ENCODE peak calls at places on chromosomes 12 and 14, in six cellular contexts. W is IMR-90, S is adrenal gland, U is Panc1, V is GM06990, Z is ovary. T is an unnamed sample.
A peak's percentile ranks its signal among the peaks of the same experiment; 100 is the strongest.

GRCh38 chr12:2796187-2796663 is 1.5 kb downstream of the FKBP4 start:
- DNase-seq in S (no peak), W (no peak), V (no peak), U (no peak), Z (no peak), T (no peak)

GRCh38 chr14:52683985-52684520 is 11.3 kb downstream of the ERO1A start:
- DNase-seq in V (no peak), Z (no peak), U (no peak), W (no peak), S (no peak), T (no peak)

GRCh38 chr12:85509857-85510256 is 229.8 kb downstream of the ALX1 start:
- DNase-seq in Z (no peak), W (no peak), U (no peak), V (no peak), S (no peak), T (no peak)

GRCh38 chr12:123034865-123035264 is 54.4 kb downstream of the ARL6IP4 start:
- DNase-seq in S (no peak), V (no peak), U (peak; percentile 47), W (peak; percentile 82), Z (no peak), T (no peak)

GRCh38 chr14:74521756-74522155 is 28.2 kb downstream of the ISCA2 start:
- DNase-seq in S (no peak), W (no peak), U (no peak), V (no peak), Z (no peak), T (no peak)

GRCh38 chr14:92012121-92012748 is 27.6 kb downstream of the TRIP11 start:
- DNase-seq in U (no peak), S (no peak), Z (no peak), W (no peak), V (no peak), T (no peak)

GRCh38 chr14:95915326-95915725 is 38.7 kb downstream of the TUNAR start:
- DNase-seq in W (no peak), Z (no peak), S (no peak), U (no peak), V (no peak), T (no peak)

GRCh38 chr14:101761881-101762529 is 496 bp downstream of the PPP2R5C start:
- DNase-seq in Z (peak; percentile 58), U (no peak), W (no peak), V (peak; percentile 48), S (peak; percentile 57), T (no peak)

GRCh38 chr14:100881211-100882025 is 22.1 kb downstream of the RTL1 start:
- DNase-seq in V (no peak), W (no peak), U (no peak), Z (no peak), S (no peak), T (no peak)

GRCh38 chr14:99035712-99036593 is 236.0 kb downstream of the BCL11B start:
- DNase-seq in S (peak; percentile 79), V (no peak), U (no peak), Z (peak; percentile 79), W (peak; percentile 43), T (no peak)

GRCh38 chr14:26775765-26776577 is 178.1 kb upstream of the NOVA1 start:
- DNase-seq in Z (no peak), U (peak; percentile 61), W (peak; percentile 36), S (no peak), V (no peak), T (no peak)

GRCh38 chr14:73996731-73997107 is 22.4 kb downstream of the ENTPD5 start:
- DNase-seq in U (no peak), S (no peak), Z (no peak), W (no peak), V (no peak), T (no peak)

GRCh38 chr12:123916729-123917128 is 55.9 kb downstream of the CCDC92 start:
- DNase-seq in Z (no peak), V (no peak), U (no peak), S (no peak), W (peak; percentile 27), T (no peak)

DNA sequence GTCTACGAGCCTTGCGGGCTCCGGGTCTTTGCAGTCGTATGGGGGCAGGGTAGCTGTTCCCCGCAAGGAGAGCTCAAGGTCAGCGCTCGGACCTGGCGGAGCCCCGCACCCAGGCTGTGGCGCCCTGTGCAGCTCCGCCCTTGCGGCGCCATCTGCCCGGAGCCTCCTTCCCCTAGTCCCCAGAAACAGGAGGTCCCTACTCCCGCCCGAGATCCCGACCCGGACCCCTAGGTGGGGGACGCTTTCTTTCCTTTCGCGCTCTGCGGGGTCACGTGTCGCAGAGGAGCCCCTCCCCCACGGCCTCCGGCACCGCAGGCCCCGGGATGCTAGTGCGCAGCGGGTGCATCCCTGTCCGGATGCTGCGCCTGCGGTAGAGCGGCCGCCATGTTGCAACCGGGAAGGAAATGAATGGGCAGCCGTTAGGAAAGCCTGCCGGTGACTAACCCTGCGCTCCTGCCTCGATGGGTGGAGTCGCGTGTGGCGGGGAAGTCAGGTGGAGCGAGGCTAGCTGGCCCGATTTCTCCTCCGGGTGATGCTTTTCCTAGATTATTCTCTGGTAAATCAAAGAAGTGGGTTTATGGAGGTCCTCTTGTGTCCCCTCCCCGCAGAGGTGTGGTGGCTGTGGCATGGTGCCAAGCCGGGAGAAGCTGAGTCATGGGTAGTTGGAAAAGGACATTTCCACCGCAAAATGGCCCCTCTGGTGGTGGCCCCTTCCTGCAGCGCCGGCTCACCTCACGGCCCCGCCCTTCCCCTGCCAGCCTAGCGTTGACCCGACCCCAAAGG is 788 bp downstream of the GAPDH start:
- DNase-seq in U (no peak), S (peak; percentile 90), W (peak; percentile 69), V (peak; percentile 83), Z (peak; percentile 83), T (no peak)
- TF ChIP-seq CTCF in U (no peak), S (peak; percentile 17), W (no peak), V (no peak), Z (no peak), T (no peak)

DNA sequence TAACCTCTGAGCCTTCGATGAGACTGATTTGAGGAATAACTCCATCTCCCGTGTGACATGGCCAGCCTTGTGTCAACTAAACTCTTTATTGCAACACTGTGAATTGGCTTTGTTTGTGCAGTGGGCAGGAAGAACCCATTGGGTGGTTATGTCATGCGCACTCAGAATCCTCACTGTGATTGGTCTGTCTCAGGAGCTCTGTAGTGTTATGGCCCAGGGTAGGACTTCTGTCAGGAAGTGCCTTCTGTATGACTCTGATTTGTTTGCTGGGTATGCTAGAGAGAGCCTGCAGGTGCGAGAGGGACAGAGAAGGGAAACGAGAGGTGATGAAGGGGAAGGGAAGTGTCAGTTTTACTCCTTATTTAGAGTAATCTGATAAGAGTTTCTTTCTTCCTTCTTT is 71.5 kb upstream of the DCD start:
- DNase-seq in W (no peak), Z (no peak), U (no peak), V (no peak), S (no peak), T (no peak)
- H3K4me3 ChIP-seq in W (no peak overlapping the region), Z (no peak overlapping the region), U (no peak overlapping the region), V (no peak overlapping the region), S (no peak overlapping the region), T (no peak overlapping the region)

GRCh38 chr12:63069860-63070617 is 81.0 kb downstream of the AVPR1A start:
- DNase-seq in U (no peak), W (no peak), Z (no peak), S (no peak), V (no peak), T (no peak)

GRCh38 chr12:63066782-63067181 is 84.2 kb downstream of the AVPR1A start:
- DNase-seq in U (no peak), S (no peak), Z (no peak), V (no peak), W (no peak), T (no peak)

GRCh38 chr12:63066136-63066535 is 84.9 kb downstream of the AVPR1A start:
- DNase-seq in U (no peak), V (no peak), Z (no peak), S (no peak), W (no peak), T (no peak)

GRCh38 chr12:63070709-63071108 is 80.3 kb downstream of the AVPR1A start:
- DNase-seq in S (no peak), Z (no peak), U (no peak), V (no peak), W (no peak), T (no peak)

DNA sequence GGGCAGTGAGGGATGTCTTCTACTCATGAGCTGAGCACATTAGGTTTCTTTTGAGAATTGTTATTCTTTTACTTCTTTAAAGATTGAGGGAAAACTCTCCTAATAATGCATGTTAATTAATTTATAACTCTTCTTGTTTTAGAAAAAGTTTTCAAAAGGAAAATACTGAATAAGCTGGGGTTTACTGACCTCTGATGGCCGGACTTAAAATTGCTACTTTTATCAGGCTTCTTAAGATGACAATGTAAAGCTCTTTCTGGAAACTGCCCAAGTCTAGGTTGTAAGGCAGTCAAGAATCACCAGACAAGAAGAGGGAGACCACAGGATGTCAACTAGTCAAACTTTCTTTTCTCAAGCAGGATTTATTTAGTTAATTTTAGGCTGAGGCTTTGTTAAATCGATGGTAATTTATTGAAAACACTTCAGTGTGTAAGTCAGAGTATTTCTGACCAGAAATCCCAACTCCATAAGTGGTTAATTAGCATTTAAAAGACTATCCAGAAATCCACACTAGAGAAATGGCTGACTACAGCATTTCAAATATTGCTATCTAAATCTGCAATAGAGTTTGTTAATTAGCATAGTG is 82.1 kb downstream of the AVPR1A start:
- DNase-seq in W (peak; percentile 75), U (peak; percentile 28), V (no peak), Z (no peak), S (peak; percentile 26), T (no peak)
- TF ChIP-seq CTCF in W (peak; percentile 70), U (peak; percentile 64), V (peak; percentile 61), Z (peak; percentile 48), S (peak; percentile 41), T (peak; percentile 35)

GRCh38 chr12:108307006-108307405 is 32.1 kb downstream of the CMKLR1 start:
- DNase-seq in W (peak; percentile 35), V (no peak), Z (no peak), S (no peak), U (no peak), T (no peak)

GRCh38 chr12:108304633-108305032 is 34.5 kb downstream of the CMKLR1 start:
- DNase-seq in Z (no peak), U (no peak), W (no peak), S (no peak), V (no peak), T (no peak)

GRCh38 chr12:108306506-108306905 is 32.6 kb downstream of the CMKLR1 start:
- DNase-seq in S (no peak), Z (no peak), W (no peak), U (no peak), V (no peak), T (no peak)

GRCh38 chr12:108306014-108306501 is 33.1 kb downstream of the CMKLR1 start:
- DNase-seq in Z (no peak), S (peak; percentile 33), V (no peak), U (no peak), W (peak; percentile 15), T (no peak)

GRCh38 chr12:108305520-108305919 is 33.6 kb downstream of the CMKLR1 start:
- DNase-seq in S (peak; percentile 68), V (no peak), W (peak; percentile 71), Z (peak; percentile 80), U (no peak), T (no peak)
- H3K4me3 ChIP-seq in S (no peak overlapping the region), V (no peak overlapping the region), W (no peak overlapping the region), Z (peak overlapping the region; percentile 9), U (no peak overlapping the region), T (no peak overlapping the region)

DNA sequence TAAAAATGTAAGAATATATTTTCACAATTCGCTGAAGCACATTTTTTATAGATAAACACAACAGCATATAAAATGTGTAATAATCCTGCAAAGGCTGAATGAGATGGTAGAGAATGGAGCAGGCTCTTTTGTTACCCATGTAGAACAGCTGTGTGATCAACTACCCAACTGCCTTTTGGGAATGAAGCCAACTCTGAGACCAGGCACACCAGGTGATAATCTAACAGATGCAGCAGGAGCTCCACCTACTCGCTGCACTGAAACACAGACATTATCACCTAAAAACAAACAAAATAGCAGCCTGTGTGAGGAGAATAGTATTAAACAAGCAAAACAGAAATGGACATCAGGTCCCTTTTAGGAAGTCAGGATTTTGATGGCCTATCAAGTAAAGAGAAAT is 183.3 kb downstream of the CCDC59 start:
- DNase-seq in Z (no peak), S (no peak), W (no peak), U (no peak), V (no peak), T (no peak)
- TF ChIP-seq CTCF in Z (no peak), S (no peak), W (no peak), U (no peak), V (no peak), T (no peak)

T was measured in GM12864.